ENCODE peak calls at places on chromosomes 4 and X, in eight cellular contexts. D, C, F, U, V, J, G and B are unnamed samples.
A peak's percentile ranks its signal among the peaks of the same experiment; 100 is the strongest.

GRCh38 chr4:128787509-128788311 is 21.8 kb upstream of the JADE1 start:
- DNase-seq in D (no peak), C (no peak), F (peak; percentile 50), U (no peak), V (no peak), J (no peak), G (no peak), B (no peak)

GRCh38 chr4:123034023-123034422 is 111.6 kb upstream of the NUDT6 start:
- DNase-seq in D (no peak), C (no peak), F (peak; percentile 51), U (peak; percentile 26), V (no peak), J (no peak), G (no peak), B (no peak)

GRCh38 chr4:113065629-113066028 is 16.2 kb downstream of the ANK2 start:
- DNase-seq in D (no peak), C (no peak), F (no peak), U (no peak), V (no peak), J (no peak), G (no peak), B (no peak)

GRCh38 chr4:73690051-73690744 is 50.2 kb upstream of the CXCL8 start:
- DNase-seq in D (no peak), C (no peak), F (peak; percentile 65), U (peak; percentile 54), V (no peak), J (no peak), G (no peak), B (no peak)

GRCh38 chr4:107122736-107123135 is 86.6 kb upstream of the DKK2 start:
- DNase-seq in D (no peak), C (no peak), F (no peak), U (no peak), V (no peak), J (no peak), G (no peak), B (no peak)

GRCh38 chrX:136168929-136169735 is 21.8 kb downstream of the FHL1 start:
- DNase-seq in D (peak; percentile 47), C (no peak), F (peak; percentile 91), U (peak; percentile 96), V (peak; percentile 70), J (peak; percentile 24), G (no peak), B (peak; percentile 74)

GRCh38 chr4:112361181-112361791 is 64.1 kb downstream of the ALPK1 start:
- DNase-seq in D (no peak), C (no peak), F (peak; percentile 30), U (peak; percentile 9), V (no peak), J (peak; percentile 9), G (no peak), B (peak; percentile 98)

GRCh38 chr4:113141901-113142346 is 92.5 kb downstream of the ANK2 start:
- DNase-seq in D (no peak), C (no peak), F (peak; percentile 93), U (peak; percentile 78), V (no peak), J (peak; percentile 22), G (no peak), B (peak; percentile 83)

GRCh38 chrX:43559643-43560042 is 96.5 kb upstream of the MAOA start:
- DNase-seq in D (peak; percentile 65), C (no peak), F (peak; percentile 9), U (peak; percentile 1), V (peak; percentile 44), J (peak; percentile 49), G (peak; percentile 46), B (no peak)

DNA sequence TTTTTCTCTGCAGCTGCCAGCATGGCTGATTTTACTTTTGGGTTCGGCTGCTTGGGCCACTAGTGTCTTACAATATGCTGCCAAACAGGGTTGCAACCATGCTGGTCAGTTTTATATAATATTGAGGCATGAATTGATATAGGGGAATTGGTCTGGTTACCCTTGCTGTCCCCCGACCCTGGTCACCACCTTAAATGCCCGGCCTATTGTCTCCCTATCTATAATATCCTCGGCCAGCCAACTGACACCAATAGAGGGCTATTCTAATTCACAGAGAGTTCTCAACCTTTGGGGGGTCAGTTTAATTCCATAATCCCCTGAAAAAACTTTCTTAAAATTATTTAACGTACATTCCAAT is 28.7 kb downstream of the SULT1E1 start:
- DNase-seq in D (no peak), C (no peak), F (no peak), U (no peak), V (no peak), J (no peak), G (no peak), B (no peak)
- H3K4me3 ChIP-seq in D (no peak overlapping the region), C (peak overlapping the region; percentile 7), F (no peak overlapping the region), U (no peak overlapping the region), V (no peak overlapping the region), J (peak overlapping the region; percentile 41), G (no peak overlapping the region), B (no peak overlapping the region)

GRCh38 chr4:99868126-99868596 is 26.1 kb downstream of the LAMTOR3 start:
- DNase-seq in D (no peak), C (no peak), F (peak; percentile 60), U (peak; percentile 83), V (no peak), J (no peak), G (no peak), B (no peak)
- H3K4me3 ChIP-seq in D (no peak overlapping the region), C (no peak overlapping the region), F (no peak overlapping the region), U (no peak overlapping the region), V (no peak overlapping the region), J (no peak overlapping the region), G (no peak overlapping the region), B (no peak overlapping the region)

GRCh38 chrX:39399387-39399786 is 598.1 kb downstream of the MID1IP1 start:
- DNase-seq in D (no peak), C (no peak), F (no peak), U (no peak), V (no peak), J (no peak), G (no peak), B (no peak)
- H3K4me3 ChIP-seq in D (no peak overlapping the region), C (no peak overlapping the region), F (no peak overlapping the region), U (no peak overlapping the region), V (no peak overlapping the region), J (no peak overlapping the region), G (no peak overlapping the region), B (no peak overlapping the region)

GRCh38 chr4:121381148-121381462 is 287 bp upstream of the QRFPR start:
- DNase-seq in D (no peak), C (no peak), F (no peak), U (no peak), V (no peak), J (no peak), G (no peak), B (no peak)

GRCh38 chr4:121376541-121376940 is 4.3 kb downstream of the QRFPR start:
- DNase-seq in D (no peak), C (peak; percentile 69), F (no peak), U (no peak), V (no peak), J (no peak), G (no peak), B (no peak)

GRCh38 chr4:121380448-121381147 is at the start of gene QRFPR:
- DNase-seq in D (no peak), C (no peak), F (peak; percentile 7), U (no peak), V (no peak), J (no peak), G (no peak), B (no peak)

GRCh38 chr4:121377065-121377464 is 3.8 kb downstream of the QRFPR start:
- DNase-seq in D (no peak), C (no peak), F (no peak), U (no peak), V (no peak), J (no peak), G (no peak), B (no peak)

GRCh38 chr4:121379276-121379675 is 1.5 kb downstream of the QRFPR start:
- DNase-seq in D (no peak), C (no peak), F (no peak), U (no peak), V (no peak), J (no peak), G (no peak), B (no peak)
- H3K4me3 ChIP-seq in D (no peak overlapping the region), C (no peak overlapping the region), F (no peak overlapping the region), U (no peak overlapping the region), V (no peak overlapping the region), J (no peak overlapping the region), G (no peak overlapping the region), B (no peak overlapping the region)

GRCh38 chrX:109585488-109585887 is 39.5 kb downstream of the KCNE5 start:
- DNase-seq in D (no peak), C (no peak), F (no peak), U (no peak), V (no peak), J (no peak), G (no peak), B (no peak)

GRCh38 chrX:109596015-109596414 is 29.0 kb downstream of the KCNE5 start:
- DNase-seq in D (no peak), C (no peak), F (no peak), U (no peak), V (no peak), J (no peak), G (no peak), B (no peak)

GRCh38 chrX:109590176-109590575 is 34.8 kb downstream of the KCNE5 start:
- DNase-seq in D (no peak), C (no peak), F (no peak), U (no peak), V (no peak), J (no peak), G (no peak), B (no peak)
- H3K4me3 ChIP-seq in D (no peak overlapping the region), C (no peak overlapping the region), F (no peak overlapping the region), U (no peak overlapping the region), V (no peak overlapping the region), J (no peak overlapping the region), G (no peak overlapping the region), B (no peak overlapping the region)

DNA sequence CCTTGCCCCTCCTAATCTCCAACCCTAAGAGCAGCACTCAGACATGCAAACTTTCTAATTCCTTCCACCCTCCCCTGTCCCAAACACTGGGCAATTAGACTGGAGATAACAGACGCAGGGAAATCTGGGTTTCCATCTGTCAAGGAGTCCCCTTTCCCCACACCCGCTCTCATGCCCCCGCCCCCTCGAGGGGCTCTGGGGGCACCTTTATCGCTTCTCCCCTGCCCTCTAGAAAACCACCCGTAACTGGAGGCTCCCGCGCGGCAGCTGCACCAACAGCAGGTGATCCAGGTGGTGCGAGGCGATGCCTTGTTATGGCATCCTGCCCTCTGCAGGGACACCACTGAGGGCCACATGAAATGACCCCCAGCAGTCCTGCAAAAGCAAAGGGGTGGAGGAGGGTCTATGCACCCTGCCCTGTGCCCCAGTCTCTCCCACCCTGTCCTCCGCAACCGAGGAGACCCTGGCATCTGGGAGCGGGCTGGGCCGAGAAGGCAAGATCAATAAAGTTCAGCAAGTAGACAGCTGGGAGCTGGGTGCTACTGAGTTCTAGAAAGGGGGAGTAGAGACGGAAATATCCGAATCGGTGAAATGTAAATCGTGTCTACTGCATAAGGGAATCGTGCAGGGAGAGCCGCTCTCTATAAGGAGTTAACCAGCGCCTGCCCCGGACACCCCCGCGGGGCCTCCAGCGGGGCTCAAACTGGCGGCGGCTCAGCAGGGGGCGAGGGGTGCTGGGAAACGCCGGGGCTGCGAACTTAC is 1.6 kb downstream of the KCTD8 start:
- DNase-seq in D (no peak), C (no peak), F (no peak), U (no peak), V (no peak), J (no peak), G (no peak), B (no peak)
- H3K4me3 ChIP-seq in D (peak overlapping the region; percentile 47), C (peak overlapping the region; percentile 56), F (no peak overlapping the region), U (no peak overlapping the region), V (peak overlapping the region; percentile 85), J (no peak overlapping the region), G (no peak overlapping the region), B (peak overlapping the region; percentile 85)